ENCODE peak calls at places on chromosomes 11 and 22, in six cellular contexts. F is upper lobe of left lung, E is cardiac muscle cell, S is uterus, T is Peyer's patch, O is dorsolateral prefrontal cortex. B is an unnamed sample.

GRCh38 chr11:77351281-77351905 is 49.9 kb upstream of the GDPD4 start:
- DNase-seq in F (no peak), O (no peak), T (no peak), E (no peak), S (no peak), B (no peak)

GRCh38 chr11:1060885-1061616 is 13.6 kb upstream of the MUC2 start:
- DNase-seq in O (no peak), T (peak), F (no peak), E (no peak), S (no peak), B (peak)

GRCh38 chr11:69972351-69972802 is 105.7 kb upstream of the ANO1 start:
- DNase-seq in O (no peak), F (no peak), S (no peak), E (no peak), T (peak), B (no peak)

GRCh38 chr11:19832166-19832750 is 119.6 kb downstream of the NAV2 start:
- DNase-seq in E (no peak), O (peak), T (no peak), S (no peak), F (peak), B (no peak)

GRCh38 chr11:64409707-64410395 is 50.9 kb downstream of the RPS6KA4 start:
- DNase-seq in S (peak), E (peak), O (no peak), F (no peak), T (no peak), B (no peak)

GRCh38 chr11:15863411-15863810 is 492.9 kb downstream of the SOX6 start:
- DNase-seq in O (no peak), F (no peak), S (no peak), T (no peak), E (peak), B (no peak)

GRCh38 chr11:93330446-93330984 is at the start of gene DEUP1:
- DNase-seq in O (no peak), F (peak), E (peak), S (peak), T (peak), B (peak)

GRCh38 chr11:21137813-21138212 is 468.4 kb downstream of the NELL1 start:
- DNase-seq in S (no peak), T (no peak), F (no peak), E (no peak), O (no peak), B (no peak)

GRCh38 chr11:128318856-128319474 is 268.4 kb downstream of the ETS1 start:
- DNase-seq in S (no peak), T (peak), O (no peak), E (no peak), F (no peak), B (no peak)

GRCh38 chr22:49510718-49511117 is 317.0 kb downstream of the BRD1 start:
- DNase-seq in F (no peak), O (no peak), S (no peak), T (no peak), E (no peak), B (no peak)

GRCh38 chr11:14971865-14972580 is at the start of gene CALCA:
- DNase-seq in S (no peak), F (peak), E (peak), O (peak), T (no peak), B (no peak)

GRCh38 chr11:1299621-1300020 is 9.8 kb downstream of the TOLLIP start:
- DNase-seq in T (peak), O (peak), S (peak), E (no peak), F (peak), B (no peak)

GRCh38 chr11:73157141-73158010 is 15.3 kb upstream of the FCHSD2 start:
- DNase-seq in E (peak), T (peak), S (peak), F (peak), O (no peak), B (peak)

GRCh38 chr11:13109616-13110015 is 100.5 kb downstream of the RASSF10 start:
- DNase-seq in O (no peak), T (no peak), E (no peak), S (no peak), F (no peak), B (no peak)

GRCh38 chr11:35107866-35108265 is 31.1 kb upstream of the CD44 start:
- DNase-seq in S (no peak), O (no peak), E (no peak), T (no peak), F (no peak), B (no peak)

GRCh38 chr11:36196476-36197099 is 92.6 kb downstream of the COMMD9 start:
- DNase-seq in T (no peak), S (no peak), O (no peak), E (peak), F (no peak), B (no peak)

GRCh38 chr11:110430267-110431211 is 791 bp downstream of the FDX1 start:
- DNase-seq in S (no peak), O (peak), T (peak), E (peak), F (no peak), B (no peak)

GRCh38 chr22:35620624-35621245 is 3.6 kb upstream of the MB start:
- DNase-seq in F (no peak), S (peak), T (no peak), O (no peak), E (peak), B (peak)

GRCh38 chr11:133041928-133042890 is 490.1 kb downstream of the OPCML start:
- DNase-seq in F (no peak), E (no peak), S (no peak), T (no peak), O (no peak), B (no peak)

GRCh38 chr11:109424893-109425292 is 2.9 kb downstream of the C11orf87 start:
- DNase-seq in F (no peak), E (peak), T (no peak), S (no peak), O (no peak), B (no peak)

GRCh38 chr11:64661146-64661545 is 61.9 kb downstream of the NRXN2 start:
- DNase-seq in E (no peak), F (no peak), O (no peak), S (no peak), T (no peak), B (peak)

GRCh38 chr11:96156379-96156722 is 186.6 kb downstream of the MAML2 start:
- DNase-seq in F (no peak), E (no peak), O (no peak), S (no peak), T (no peak), B (no peak)

GRCh38 chr11:99325807-99326206 is 305.1 kb downstream of the CNTN5 start:
- DNase-seq in T (no peak), E (no peak), O (no peak), S (no peak), F (no peak), B (no peak)

GRCh38 chr11:75996523-75997272 is 181.7 kb downstream of the UVRAG start:
- DNase-seq in T (no peak), S (no peak), F (no peak), E (no peak), O (no peak), B (no peak)

GRCh38 chr11:99446400-99446799 is 425.7 kb downstream of the CNTN5 start:
- DNase-seq in F (no peak), E (no peak), T (no peak), O (no peak), S (no peak), B (no peak)

GRCh38 chr11:116960916-116961315 is 123.5 kb upstream of the APOA1 start:
- DNase-seq in F (no peak), O (no peak), E (peak), T (no peak), S (no peak), B (no peak)

GRCh38 chr11:21630934-21631478 is 561.9 kb upstream of the ANO5 start:
- DNase-seq in O (no peak), E (no peak), S (no peak), F (no peak), T (no peak), B (no peak)

GRCh38 chr11:88849368-88849767 is 216.4 kb downstream of the GRM5 start:
- DNase-seq in E (no peak), S (no peak), O (no peak), T (no peak), F (no peak), B (no peak)

GRCh38 chr11:19753451-19754041 is 40.9 kb downstream of the NAV2 start:
- DNase-seq in E (no peak), F (no peak), S (no peak), O (no peak), T (no peak), B (no peak)

GRCh38 chr22:17366830-17367229 is 2.4 kb upstream of the CECR2 start:
- DNase-seq in T (peak), O (no peak), S (peak), F (peak), E (peak), B (peak)

GRCh38 chr11:12921580-12922157 is 87.4 kb upstream of the RASSF10 start:
- DNase-seq in T (no peak), O (no peak), S (no peak), F (no peak), E (no peak), B (no peak)

GRCh38 chr11:12802418-12803085 is 128.3 kb downstream of the TEAD1 start:
- DNase-seq in T (peak), F (no peak), E (no peak), S (peak), O (no peak), B (no peak)

GRCh38 chr11:67270256-67271211 is 4.3 kb downstream of the GRK2 start:
- DNase-seq in T (peak), F (no peak), O (peak), E (no peak), S (peak), B (peak)

DNA sequence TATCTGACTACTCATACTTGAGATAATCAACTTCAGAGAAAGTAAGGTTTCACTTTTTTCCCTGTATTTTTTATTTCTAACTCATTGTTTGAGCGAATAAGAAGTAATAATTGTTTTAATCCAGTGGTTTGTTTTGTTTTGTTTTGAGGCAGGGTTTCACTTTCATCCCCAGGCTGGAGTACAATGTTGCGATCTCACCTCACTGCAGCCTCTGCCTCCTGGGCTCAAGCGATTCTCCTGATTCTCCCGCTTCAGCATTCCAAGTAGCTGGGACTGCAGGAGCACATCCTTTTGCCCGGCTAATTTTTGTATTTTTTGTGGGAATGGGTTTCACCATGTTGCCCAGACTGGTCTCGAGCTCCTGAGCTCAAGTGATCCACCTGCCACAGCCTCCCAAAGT is 8.6 kb downstream of the GTF2H1 start:
- DNase-seq in E (no peak), T (no peak), S (no peak), F (no peak), O (no peak), B (no peak)
- H3K27ac ChIP-seq in E (no peak), T (no peak), S (no peak), F (no peak), O (peak), B (no peak)

GRCh38 chr11:61948505-61948904 is 1.6 kb upstream of the BEST1 start:
- DNase-seq in E (no peak), O (no peak), F (no peak), T (no peak), S (no peak), B (no peak)
- H3K4me3 ChIP-seq in E (no peak), O (no peak), F (no peak), T (no peak), S (no peak), B (no peak)

GRCh38 chr11:124944565-124944964 is 8.7 kb upstream of the HEPACAM start:
- DNase-seq in O (no peak), F (no peak), T (no peak), E (no peak), S (no peak), B (no peak)

GRCh38 chr11:124942446-124943202 is 6.8 kb upstream of the HEPACAM start:
- DNase-seq in S (no peak), E (no peak), T (no peak), O (no peak), F (no peak), B (no peak)

GRCh38 chr11:124943242-124943641 is 7.4 kb upstream of the HEPACAM start:
- DNase-seq in F (no peak), E (no peak), S (no peak), T (no peak), O (no peak), B (no peak)

GRCh38 chr11:124941703-124942102 is 5.9 kb upstream of the HEPACAM start:
- DNase-seq in F (no peak), O (no peak), E (no peak), S (no peak), T (no peak), B (no peak)

DNA sequence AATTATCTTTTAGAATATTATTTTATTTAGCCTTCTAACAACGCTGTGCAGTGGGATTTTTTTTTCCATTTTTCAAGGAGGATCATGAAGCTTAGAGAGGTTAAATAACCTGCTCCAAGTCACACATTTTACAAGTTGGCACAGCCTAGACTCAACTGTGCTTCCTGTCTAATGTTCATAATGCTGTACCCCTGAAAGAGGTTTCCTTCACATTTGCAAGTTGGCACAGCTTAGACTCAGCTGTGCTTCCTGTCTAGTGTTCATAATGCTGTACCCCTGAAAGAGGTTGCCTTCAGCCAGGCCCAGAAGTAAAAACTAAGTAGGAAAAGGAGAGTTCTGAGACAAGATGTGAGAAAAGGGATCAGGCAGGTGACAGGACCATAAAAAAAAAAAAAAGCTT is 7.9 kb upstream of the HEPACAM start:
- DNase-seq in T (no peak), S (no peak), E (no peak), O (no peak), F (no peak), B (no peak)
- H3K27ac ChIP-seq in T (no peak), S (no peak), E (no peak), O (peak), F (no peak), B (no peak)

GRCh38 chr22:26514419-26515161 is 2.3 kb upstream of the TFIP11 start:
- DNase-seq in F (no peak), E (no peak), O (no peak), S (no peak), T (no peak), B (no peak)

GRCh38 chr22:26515938-26516337 is 3.7 kb upstream of the TFIP11 start:
- DNase-seq in T (no peak), O (no peak), S (no peak), E (no peak), F (no peak), B (no peak)

GRCh38 chr22:26516503-26516902 is 4.2 kb upstream of the TFIP11 start:
- DNase-seq in E (no peak), S (no peak), T (no peak), F (no peak), O (no peak), B (no peak)

GRCh38 chr22:26512149-26512793 is at the start of gene TFIP11:
- DNase-seq in T (peak), S (peak), F (peak), E (peak), O (peak), B (peak)

GRCh38 chr22:26513852-26514251 is 1.6 kb upstream of the TFIP11 start:
- DNase-seq in T (no peak), O (no peak), E (no peak), S (no peak), F (no peak), B (no peak)
- H3K4me3 ChIP-seq in T (no peak), O (peak), E (no peak), S (no peak), F (no peak), B (no peak)

GRCh38 chr11:118176400-118177134 is at the start of gene SCN2B:
- DNase-seq in S (no peak), O (no peak), E (peak), F (no peak), T (no peak), B (no peak)
- H3K27ac ChIP-seq in S (peak), O (peak), E (no peak), F (no peak), T (peak), B (peak)

GRCh38 chr22:30046716-30047363 is 33.4 kb upstream of the HORMAD2 start:
- DNase-seq in F (peak), T (peak), O (no peak), S (no peak), E (no peak), B (no peak)
- H3K4me3 ChIP-seq in F (no peak), T (no peak), O (no peak), S (no peak), E (no peak), B (no peak)

GRCh38 chr11:61698173-61698965 is 18.2 kb downstream of the DAGLA start:
- DNase-seq in F (no peak), S (no peak), E (no peak), O (no peak), T (no peak), B (no peak)

GRCh38 chr11:61699737-61700160 is 19.6 kb downstream of the DAGLA start:
- DNase-seq in F (peak), T (peak), O (peak), S (no peak), E (no peak), B (peak)

GRCh38 chr11:61701298-61701993 is 21.3 kb downstream of the DAGLA start:
- DNase-seq in O (no peak), S (no peak), E (peak), F (no peak), T (no peak), B (peak)

GRCh38 chr11:61700720-61701119 is 20.5 kb downstream of the DAGLA start:
- DNase-seq in E (no peak), F (peak), T (no peak), S (no peak), O (no peak), B (no peak)

DNA sequence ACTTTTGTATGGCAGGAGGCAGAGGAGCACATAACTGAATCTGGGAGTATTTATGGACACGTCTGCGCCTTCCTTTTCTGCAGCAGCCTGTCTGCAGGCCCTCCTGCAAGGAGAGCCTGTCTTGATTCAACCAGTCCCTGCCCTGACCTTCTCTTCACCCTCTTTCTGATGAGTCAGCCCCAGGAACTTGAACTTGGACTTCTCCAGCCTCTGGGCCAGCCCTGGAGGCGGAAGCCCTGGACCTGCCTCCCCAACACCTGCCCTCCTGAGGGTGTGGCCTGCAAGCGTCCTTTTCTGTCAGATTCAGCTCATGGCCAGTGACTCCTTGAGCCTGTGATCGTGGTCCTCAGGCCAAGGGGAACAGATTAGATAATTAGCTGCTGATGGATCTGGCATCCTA is 20.0 kb downstream of the DAGLA start:
- DNase-seq in S (peak), T (peak), O (no peak), E (peak), F (no peak), B (no peak)
- H3K27ac ChIP-seq in S (no peak), T (peak), O (peak), E (no peak), F (peak), B (peak)

GRCh38 chr11:44446341-44446712 is 119.1 kb upstream of the CD82 start:
- DNase-seq in E (no peak), S (no peak), F (no peak), O (no peak), T (no peak), B (no peak)
- H3K4me3 ChIP-seq in E (no peak), S (no peak), F (no peak), O (no peak), T (no peak), B (no peak)